ENCODE peak calls at places on chromosome 9, in six cellular contexts. D is IMR-90, Y is ovary, J is testis, T is tibial nerve, S is transverse colon. Z is an unnamed sample. For H3K4me1, the result is how much of the 10 kb centered on the place peaks cover.

GRCh38 chr9:9498147-9498546 is 1114.7 kb downstream of the PTPRD start:
- DNase-seq in D (no peak), Y (no peak), J (no peak), T (no peak), S (no peak), Z (no peak)

GRCh38 chr9:4984571-4985375 is at the start of gene JAK2:
- DNase-seq in D (peak), Y (peak), J (peak), T (peak), S (peak), Z (peak)

GRCh38 chr9:5509573-5509972 is 758 bp upstream of the PDCD1LG2 start:
- DNase-seq in D (peak), Y (no peak), J (no peak), T (no peak), S (no peak), Z (no peak)

GRCh38 chr9:20623021-20623747 is 885 bp upstream of the MLLT3 start:
- DNase-seq in D (peak), Y (peak), J (peak), T (peak), S (peak), Z (peak)

GRCh38 chr9:99398241-99398640 is 176.2 kb downstream of the SEC61B start:
- DNase-seq in D (no peak), Y (no peak), J (no peak), T (no peak), S (no peak), Z (no peak)

GRCh38 chr9:38486056-38486455 is 61.8 kb upstream of the IGFBPL1 start:
- DNase-seq in D (no peak), Y (no peak), J (peak), T (no peak), S (no peak), Z (no peak)

GRCh38 chr9:7121055-7121454 is 363.3 kb downstream of the KDM4C start:
- DNase-seq in D (no peak), Y (no peak), J (no peak), T (no peak), S (no peak), Z (no peak)

GRCh38 chr9:5869315-5870019 is 21.2 kb upstream of the MLANA start:
- DNase-seq in D (no peak), Y (no peak), J (no peak), T (no peak), S (no peak), Z (no peak)

GRCh38 chr9:89323257-89323841 is 5.0 kb downstream of the SECISBP2 start:
- DNase-seq in D (no peak), Y (no peak), J (no peak), T (no peak), S (no peak), Z (no peak)

GRCh38 chr9:90044263-90044662 is 439.5 kb downstream of the GADD45G start:
- DNase-seq in D (no peak), Y (no peak), J (no peak), T (no peak), S (no peak), Z (no peak)

GRCh38 chr9:72326643-72327042 is 38.4 kb downstream of the ZFAND5 start:
- DNase-seq in D (no peak), Y (no peak), J (no peak), T (no peak), S (no peak), Z (no peak)

GRCh38 chr9:97510797-97511761 is 9.6 kb downstream of the TMOD1 start:
- DNase-seq in D (peak), Y (no peak), J (no peak), T (no peak), S (no peak), Z (no peak)

GRCh38 chr9:127771570-127772189 is 6.8 kb downstream of the SH2D3C start:
- DNase-seq in D (no peak), Y (no peak), J (no peak), T (no peak), S (no peak), Z (no peak)

GRCh38 chr9:99090366-99091130 is 14.4 kb upstream of the TGFBR1 start:
- DNase-seq in D (no peak), Y (no peak), J (no peak), T (no peak), S (no peak), Z (no peak)

GRCh38 chr9:38087934-38088925 is 19.2 kb upstream of the SHB start:
- DNase-seq in D (peak), Y (peak), J (peak), T (peak), S (peak), Z (peak)

GRCh38 chr9:108386859-108387384 is 468.9 kb downstream of the ACTL7B start:
- DNase-seq in D (peak), Y (no peak), J (no peak), T (no peak), S (no peak), Z (no peak)

GRCh38 chr9:126587187-126588185 is 26.2 kb upstream of the LMX1B start:
- DNase-seq in D (no peak), Y (no peak), J (peak), T (no peak), S (no peak), Z (no peak)

GRCh38 chr9:21679432-21679831 is 123.0 kb upstream of the MTAP start:
- DNase-seq in D (no peak), Y (no peak), J (no peak), T (no peak), S (no peak), Z (no peak)

GRCh38 chr9:133643362-133643755 is 7.2 kb downstream of the DBH start:
- DNase-seq in D (no peak), Y (no peak), J (no peak), T (no peak), S (no peak), Z (no peak)

GRCh38 chr9:80957806-80958205 is 731.5 kb downstream of the TLE1 start:
- DNase-seq in D (peak), Y (no peak), J (no peak), T (no peak), S (no peak), Z (no peak)

GRCh38 chr9:121718063-121718462 is 66.6 kb downstream of the DAB2IP start:
- DNase-seq in D (peak), Y (peak), J (peak), T (no peak), S (no peak), Z (no peak)

GRCh38 chr9:77974414-77974813 is 57.2 kb downstream of the GNAQ start:
- DNase-seq in D (no peak), Y (no peak), J (no peak), T (no peak), S (no peak), Z (no peak)
- TF ChIP-seq POLR2A in D (no peak), Y (no peak), J (no peak), T (no peak), S (no peak), Z (no peak)

GRCh38 chr9:123048748-123049147 is 15.3 kb downstream of the GPR21 start:
- DNase-seq in D (peak), Y (no peak), J (no peak), T (no peak), S (no peak), Z (no peak)
- H3K4me1 ChIP-seq in D (under half), Y (under half), J (under half), T (under half), S (half or more), Z (under half)

DNA sequence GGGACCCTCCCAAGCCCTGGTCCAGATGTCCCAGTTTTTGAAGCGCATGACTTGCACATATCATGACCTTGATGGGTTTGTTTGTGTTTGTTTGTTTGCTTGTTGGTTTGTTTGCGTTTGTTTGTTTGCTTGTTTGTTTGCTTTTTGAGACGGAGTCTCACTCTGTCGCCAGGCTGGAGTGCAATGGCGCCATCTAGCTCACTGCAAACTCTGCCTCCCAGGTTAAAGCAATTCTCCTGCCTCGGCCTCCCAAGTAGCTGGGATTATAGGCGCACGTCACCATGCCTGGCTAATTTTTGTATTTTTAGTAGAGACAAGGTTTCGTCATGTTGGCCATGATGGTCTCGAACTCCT is 13.0 kb upstream of the UBAC1 start:
- DNase-seq in D (no peak), Y (no peak), J (no peak), T (no peak), S (no peak), Z (no peak)
- TF ChIP-seq CTCF in D (no peak), Y (no peak), J (no peak), T (no peak), S (no peak), Z (no peak)

GRCh38 chr9:130183133-130183762 is 11.0 kb downstream of the NCS1 start:
- DNase-seq in D (peak), Y (no peak), J (no peak), T (no peak), S (no peak), Z (no peak)
- TF ChIP-seq POLR2A in D (no peak), Y (no peak), J (no peak), T (no peak), S (no peak), Z (no peak)

GRCh38 chr9:77420641-77421040 is 227.5 kb downstream of the GNA14 start:
- DNase-seq in D (no peak), Y (no peak), J (no peak), T (no peak), S (no peak), Z (no peak)
- H3K4me1 ChIP-seq in D (under half), Y (under half), J (under half), T (under half), S (under half), Z (under half)

DNA sequence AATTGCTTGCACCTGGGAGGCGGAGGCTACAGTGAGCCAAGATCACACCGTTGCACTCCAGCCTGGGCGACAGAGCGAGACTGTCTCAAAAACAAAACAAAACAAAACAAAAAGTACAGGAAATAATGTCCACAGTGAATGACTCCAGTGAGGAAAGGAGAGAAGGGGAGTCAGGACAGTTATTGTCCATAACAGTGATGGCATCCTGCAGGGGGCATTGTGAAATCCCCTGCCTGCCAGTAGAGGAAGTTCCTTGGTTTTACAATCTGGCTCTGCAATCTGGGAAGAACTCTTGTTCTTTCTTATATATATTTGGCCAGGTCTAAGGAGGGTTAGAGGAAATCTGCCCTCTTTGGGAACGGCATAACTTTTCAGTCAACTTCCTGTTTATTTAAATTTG is 8.2 kb downstream of the SH3GL2 start:
- DNase-seq in D (no peak), Y (no peak), J (no peak), T (no peak), S (no peak), Z (no peak)
- TF ChIP-seq CTCF in D (no peak), Y (no peak), J (no peak), T (no peak), S (no peak), Z (no peak)

DNA sequence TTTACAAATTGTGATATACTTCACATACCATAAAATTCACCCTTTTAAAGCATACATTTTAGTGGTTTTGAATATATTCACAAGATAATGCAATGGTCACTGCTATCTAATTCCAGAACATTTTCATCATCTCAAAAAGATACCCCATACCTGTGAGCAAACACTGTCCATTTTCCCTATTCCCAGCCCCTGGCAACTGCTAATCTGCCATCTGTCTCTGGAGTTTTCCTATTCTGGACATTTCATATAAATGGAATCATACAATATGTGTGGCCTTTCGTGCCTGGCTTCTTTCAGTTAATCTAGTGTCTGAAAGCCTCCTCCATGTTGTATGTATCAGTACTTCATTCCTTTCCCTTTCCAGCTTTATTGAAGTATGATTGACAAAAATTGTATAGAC is 14.7 kb downstream of the SNX30 start:
- DNase-seq in D (no peak), Y (no peak), J (no peak), T (no peak), S (no peak), Z (no peak)
- TF ChIP-seq POLR2A in D (no peak), Y (no peak), J (no peak), T (no peak), S (no peak), Z (no peak)

DNA sequence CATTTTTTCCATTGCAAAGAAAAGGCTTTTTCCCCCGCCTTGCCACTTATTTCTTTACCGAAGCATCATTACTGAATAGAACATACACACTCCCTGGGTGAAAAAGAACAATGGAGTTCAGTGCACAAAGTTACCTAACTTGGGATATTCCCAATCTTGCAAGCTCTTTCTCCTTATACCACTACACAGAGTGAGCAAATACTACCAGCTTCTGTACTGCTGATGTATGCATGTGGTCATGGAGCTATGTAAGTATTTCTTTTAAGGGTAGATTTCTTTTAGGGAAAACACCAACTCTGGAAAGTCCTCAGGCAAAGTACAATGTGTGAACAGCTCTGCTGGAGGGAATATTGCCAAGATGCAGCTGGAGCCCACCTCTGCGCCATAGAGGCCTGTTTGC is 81.1 kb downstream of the AOPEP start:
- DNase-seq in D (peak), Y (no peak), J (no peak), T (no peak), S (no peak), Z (no peak)
- H3K4me1 ChIP-seq in D (under half), Y (under half), J (under half), T (under half), S (under half), Z (under half)